ENCODE peak calls at places on chromosomes 2 and 18, in seven cellular contexts. C is A549, S is GM23338, M is GM13977, P is ACHN, X is posterior cingulate gyrus, F is NCI-H2081. T is an unnamed sample.

GRCh38 chr2:223221120-223221859 is 169.3 kb downstream of the KCNE4 start:
- DNase-seq in X (no peak), S (peak; percentile 26), P (no peak), F (no peak), M (no peak), C (no peak), T (no peak)

GRCh38 chr2:223950448-223951347 is 5.6 kb upstream of the WDFY1 start:
- DNase-seq in S (peak; percentile 44), M (no peak), X (no peak), P (no peak), C (no peak), F (no peak), T (no peak)

GRCh38 chr18:53191634-53192033 is 851.6 kb downstream of the DCC start:
- DNase-seq in S (no peak), F (peak; percentile 33), X (no peak), P (no peak), M (no peak), C (no peak), T (no peak)

GRCh38 chr2:129885735-129886134 is 93.7 kb upstream of the RAB6C start:
- DNase-seq in M (peak; percentile 43), P (no peak), C (no peak), S (peak; percentile 31), X (peak; percentile 4), F (no peak), T (peak; percentile 60)

GRCh38 chr2:186349508-186349907 is 136.6 kb upstream of the ZC3H15 start:
- DNase-seq in F (no peak), P (no peak), M (no peak), C (peak; percentile 0), X (no peak), S (no peak), T (no peak)

GRCh38 chr2:130887643-130888042 is 50.9 kb downstream of the ARHGEF4 start:
- DNase-seq in S (no peak), P (no peak), X (no peak), C (no peak), M (no peak), F (no peak), T (no peak)

GRCh38 chr2:128535928-128536327 is 217.3 kb upstream of the HS6ST1 start:
- DNase-seq in X (no peak), F (no peak), S (no peak), P (no peak), M (no peak), C (no peak), T (no peak)

GRCh38 chr2:159904127-159904564 is 106.1 kb upstream of the CD302 start:
- DNase-seq in P (peak; percentile 37), X (peak; percentile 80), M (peak; percentile 47), C (no peak), F (no peak), S (peak; percentile 79), T (peak; percentile 84)

GRCh38 chr2:113892004-113892740 is 2.3 kb downstream of the ACTR3 start:
- DNase-seq in M (no peak), C (no peak), P (no peak), S (no peak), X (no peak), F (no peak), T (no peak)

GRCh38 chr2:122019729-122020128 is 264.3 kb downstream of the TSN start:
- DNase-seq in F (no peak), X (no peak), C (no peak), P (peak; percentile 9), M (no peak), S (no peak), T (peak; percentile 54)

GRCh38 chr18:48885266-48885950 is 65.4 kb downstream of the SMAD7 start:
- DNase-seq in C (no peak), P (no peak), S (no peak), M (no peak), F (no peak), X (no peak), T (no peak)

GRCh38 chr2:13676269-13676668 is 956.2 kb upstream of the LRATD1 start:
- DNase-seq in S (no peak), F (no peak), M (no peak), X (no peak), P (no peak), C (no peak), T (no peak)

GRCh38 chr2:112482309-112483046 is 522 bp downstream of the TTL start:
- DNase-seq in C (peak; percentile 64), M (peak; percentile 53), X (no peak), P (peak; percentile 56), S (peak; percentile 46), F (peak; percentile 61), T (no peak)

GRCh38 chr2:57437077-57437476 is 609.5 kb upstream of the VRK2 start:
- DNase-seq in S (no peak), M (no peak), C (no peak), F (no peak), P (no peak), X (no peak), T (no peak)

GRCh38 chr18:74331404-74331803 is 15.8 kb downstream of the C18orf63 start:
- DNase-seq in P (peak; percentile 47), C (peak; percentile 4), F (peak; percentile 25), X (no peak), M (no peak), S (peak; percentile 38), T (no peak)

GRCh38 chr2:54577035-54577434 is 120.9 kb downstream of the SPTBN1 start:
- DNase-seq in M (no peak), C (no peak), P (no peak), S (no peak), X (no peak), F (peak; percentile 86), T (no peak)

GRCh38 chr2:218407717-218408116 is 8.0 kb downstream of the CTDSP1 start:
- DNase-seq in F (no peak), X (no peak), C (no peak), S (no peak), P (no peak), M (no peak), T (no peak)

GRCh38 chr18:60350975-60351374 is 21.6 kb downstream of the MC4R start:
- DNase-seq in F (no peak), X (no peak), M (no peak), P (no peak), C (no peak), S (no peak), T (no peak)

GRCh38 chr2:231336236-231336635 is 59.3 kb upstream of the B3GNT7 start:
- DNase-seq in S (no peak), X (no peak), C (no peak), P (no peak), F (no peak), M (no peak), T (no peak)

GRCh38 chr2:108916397-108917077 is 72.5 kb downstream of the EDAR start:
- DNase-seq in F (peak; percentile 77), C (no peak), X (peak; percentile 61), M (no peak), P (no peak), S (no peak), T (no peak)

GRCh38 chr18:10923225-10923624 is 226.1 kb downstream of the PIEZO2 start:
- DNase-seq in X (no peak), S (no peak), M (no peak), C (no peak), P (no peak), F (no peak), T (no peak)

GRCh38 chr2:22002066-22002465 is 878.3 kb downstream of the TDRD15 start:
- DNase-seq in X (no peak), M (no peak), F (no peak), S (no peak), C (no peak), P (no peak), T (no peak)

GRCh38 chr2:222241471-222241870 is 57.3 kb downstream of the PAX3 start:
- DNase-seq in C (no peak), P (no peak), X (no peak), S (no peak), M (no peak), F (no peak), T (no peak)

GRCh38 chr2:130763405-130763804 is 8.1 kb downstream of the AMER3 start:
- DNase-seq in X (no peak), M (no peak), F (no peak), P (no peak), S (no peak), C (no peak), T (peak; percentile 81)

GRCh38 chr2:3972377-3972776 is 269.0 kb downstream of the DCDC2C start:
- DNase-seq in M (no peak), X (no peak), C (no peak), P (no peak), S (no peak), F (no peak), T (no peak)